ENCODE peak calls at places on chromosomes 16 and 17, in eight cellular contexts. M is T-helper 1 cell; W is Caki2; A is stimulated activated CD8-positive, alpha-beta memory T cell treated with anti-CD3 and anti-CD28 coated beads, Interleukin-15, amount 100 ng/mL, for 24 hours; R is T-helper 2 cell; Y is cardiac muscle cell; Q is T-helper 9 cell; G is HTR-8/SVneo. O is an unnamed sample.

GRCh38 chr16:1708768-1709180 is 2.8 kb downstream of the MAPK8IP3 start:
- DNase-seq in Q (no peak), W (no peak), Y (peak; percentile 69), G (no peak), M (no peak), R (no peak), A (no peak), O (no peak)

GRCh38 chr16:85612191-85612800 is 826 bp upstream of the GSE1 start:
- DNase-seq in A (no peak), M (no peak), Y (peak; percentile 85), W (peak; percentile 89), Q (peak; percentile 12), R (peak; percentile 16), G (peak; percentile 98), O (peak; percentile 47)

GRCh38 chr17:59331929-59332889 is 754 bp downstream of the YPEL2 start:
- DNase-seq in M (no peak), Q (peak; percentile 24), Y (peak; percentile 51), R (peak; percentile 32), G (peak; percentile 44), A (no peak), W (peak; percentile 13), O (no peak)

GRCh38 chr17:37571674-37572073 is 37.5 kb downstream of the SYNRG start:
- DNase-seq in Y (no peak), M (no peak), W (no peak), Q (no peak), R (no peak), A (no peak), G (no peak), O (no peak)

GRCh38 chr16:85871756-85872155 is 27.2 kb upstream of the IRF8 start:
- DNase-seq in Y (no peak), W (no peak), M (no peak), R (no peak), G (no peak), Q (no peak), A (no peak), O (no peak)

GRCh38 chr16:67244387-67245188 is 2.7 kb downstream of the FHOD1 start:
- DNase-seq in Q (peak; percentile 71), G (peak; percentile 82), A (no peak), R (peak; percentile 89), W (peak; percentile 70), M (peak; percentile 74), Y (peak; percentile 89), O (no peak)

GRCh38 chr16:85613609-85614337 is 651 bp downstream of the GSE1 start:
- DNase-seq in Q (no peak), W (peak; percentile 62), Y (peak; percentile 58), G (no peak), M (no peak), A (no peak), R (no peak), O (no peak)

GRCh38 chr16:78915916-78916315 is 684.6 kb downstream of the MAF start:
- DNase-seq in R (no peak), W (no peak), Q (no peak), A (no peak), G (no peak), Y (no peak), M (no peak), O (no peak)

GRCh38 chr17:69492410-69493071 is 78.0 kb downstream of the MAP2K6 start:
- DNase-seq in R (no peak), W (peak; percentile 62), M (no peak), G (peak; percentile 80), Q (no peak), A (no peak), Y (peak; percentile 43), O (no peak)

GRCh38 chr16:74322301-74322710 is 25.7 kb downstream of the PSMD7 start:
- DNase-seq in R (no peak), M (no peak), Y (no peak), G (no peak), W (no peak), A (no peak), Q (no peak), O (no peak)

GRCh38 chr16:17972460-17972943 is 364.0 kb downstream of the NPIPA8 start:
- DNase-seq in R (no peak), M (no peak), A (no peak), W (no peak), Q (no peak), G (no peak), Y (no peak), O (no peak)

GRCh38 chr17:44192750-44193149 is 6.0 kb downstream of the TMUB2 start:
- DNase-seq in R (no peak), W (no peak), Q (no peak), G (no peak), A (no peak), Y (no peak), M (no peak), O (no peak)

GRCh38 chr16:52976539-52977167 is 76.0 kb downstream of the CHD9NB start:
- DNase-seq in W (no peak), G (peak; percentile 26), Y (peak; percentile 51), A (no peak), R (peak; percentile 12), Q (no peak), M (no peak), O (no peak)

GRCh38 chr17:56125830-56126819 is 27.1 kb upstream of the ANKFN1 start:
- DNase-seq in W (no peak), Q (no peak), R (peak; percentile 19), A (no peak), M (no peak), Y (peak; percentile 11), G (peak; percentile 37), O (no peak)

GRCh38 chr17:51508048-51508447 is 247.7 kb downstream of the UTP18 start:
- DNase-seq in R (no peak), Y (no peak), M (no peak), A (no peak), W (no peak), Q (no peak), G (no peak), O (no peak)

GRCh38 chr16:4937782-4938682 is 1.1 kb upstream of the PPL start:
- DNase-seq in M (no peak), Y (no peak), W (no peak), A (no peak), Q (no peak), G (no peak), R (no peak), O (no peak)

GRCh38 chr17:82902972-82903874 is 63.4 kb upstream of the ZNF750 start:
- DNase-seq in M (no peak), R (no peak), A (no peak), Q (no peak), Y (no peak), G (no peak), W (no peak), O (no peak)

GRCh38 chr17:77724876-77725615 is 233.5 kb upstream of the TNRC6C start:
- DNase-seq in A (no peak), M (no peak), Y (no peak), W (no peak), R (no peak), G (no peak), Q (no peak), O (no peak)

GRCh38 chr16:57091990-57092785 is at the start of gene CPNE2:
- DNase-seq in G (peak; percentile 62), Q (peak; percentile 9), A (peak; percentile 10), W (peak; percentile 65), R (peak; percentile 31), M (no peak), Y (peak; percentile 57), O (peak; percentile 61)